ENCODE peak calls at places on chromosomes 3 and 15, in five cellular contexts. One of them, this sample, is unnamed.

GRCh38 chr15:51759557-51760070 is 8.2 kb downstream of the TMOD2 start:
- DNase-seq in uterus: peak
- DNase-seq in AML-193: peak
- DNase-seq in HEK293T: no peak
- DNase-seq in activated CD8-positive, alpha-beta memory T cell treated with anti-CD3 and anti-CD28 coated beads for 4 hours: no peak
- DNase-seq in this sample: no peak

GRCh38 chr3:12807066-12807465 is 10.6 kb downstream of the CAND2 start:
- DNase-seq in uterus: no peak
- DNase-seq in AML-193: no peak
- DNase-seq in HEK293T: no peak
- DNase-seq in activated CD8-positive, alpha-beta memory T cell treated with anti-CD3 and anti-CD28 coated beads for 4 hours: no peak
- DNase-seq in this sample: no peak

GRCh38 chr15:68515371-68516095 is 63.3 kb upstream of the CORO2B start:
- DNase-seq in AML-193: no peak
- DNase-seq in uterus: no peak
- DNase-seq in HEK293T: no peak
- DNase-seq in activated CD8-positive, alpha-beta memory T cell treated with anti-CD3 and anti-CD28 coated beads for 4 hours: no peak
- DNase-seq in this sample: no peak

GRCh38 chr3:196341142-196341541 is 3.0 kb upstream of the TM4SF19 start:
- DNase-seq in activated CD8-positive, alpha-beta memory T cell treated with anti-CD3 and anti-CD28 coated beads for 4 hours: no peak
- DNase-seq in AML-193: peak
- DNase-seq in HEK293T: no peak
- DNase-seq in uterus: no peak
- DNase-seq in this sample: no peak

GRCh38 chr3:64016941-64017620 is 6.2 kb downstream of the PSMD6 start:
- DNase-seq in activated CD8-positive, alpha-beta memory T cell treated with anti-CD3 and anti-CD28 coated beads for 4 hours: no peak
- DNase-seq in HEK293T: no peak
- DNase-seq in AML-193: no peak
- DNase-seq in uterus: no peak
- DNase-seq in this sample: no peak

GRCh38 chr3:45712434-45713110 is 23.4 kb downstream of the SACM1L start:
- DNase-seq in HEK293T: no peak
- DNase-seq in AML-193: no peak
- DNase-seq in uterus: no peak
- DNase-seq in activated CD8-positive, alpha-beta memory T cell treated with anti-CD3 and anti-CD28 coated beads for 4 hours: no peak
- DNase-seq in this sample: no peak

GRCh38 chr15:93035953-93036810 is 52.8 kb downstream of the RGMA start:
- DNase-seq in AML-193: peak
- DNase-seq in uterus: no peak
- DNase-seq in HEK293T: peak
- DNase-seq in activated CD8-positive, alpha-beta memory T cell treated with anti-CD3 and anti-CD28 coated beads for 4 hours: no peak
- DNase-seq in this sample: no peak

GRCh38 chr3:57709559-57709958 is 16.7 kb upstream of the DENND6A start:
- DNase-seq in HEK293T: no peak
- DNase-seq in uterus: no peak
- DNase-seq in activated CD8-positive, alpha-beta memory T cell treated with anti-CD3 and anti-CD28 coated beads for 4 hours: no peak
- DNase-seq in AML-193: no peak
- DNase-seq in this sample: no peak

GRCh38 chr3:123367467-123368154 is 81.3 kb downstream of the ADCY5 start:
- DNase-seq in HEK293T: no peak
- DNase-seq in uterus: no peak
- DNase-seq in AML-193: no peak
- DNase-seq in activated CD8-positive, alpha-beta memory T cell treated with anti-CD3 and anti-CD28 coated beads for 4 hours: no peak
- DNase-seq in this sample: no peak

GRCh38 chr3:8625991-8626390 is 18.6 kb downstream of the SSUH2 start:
- DNase-seq in uterus: no peak
- DNase-seq in activated CD8-positive, alpha-beta memory T cell treated with anti-CD3 and anti-CD28 coated beads for 4 hours: no peak
- DNase-seq in HEK293T: no peak
- DNase-seq in AML-193: no peak
- DNase-seq in this sample: no peak

GRCh38 chr3:194304186-194304917 is 46.8 kb downstream of the CPN2 start:
- DNase-seq in HEK293T: no peak
- DNase-seq in AML-193: no peak
- DNase-seq in activated CD8-positive, alpha-beta memory T cell treated with anti-CD3 and anti-CD28 coated beads for 4 hours: no peak
- DNase-seq in uterus: no peak
- DNase-seq in this sample: no peak

GRCh38 chr3:181622365-181622764 is 89.4 kb upstream of the SOX2 start:
- DNase-seq in AML-193: no peak
- DNase-seq in activated CD8-positive, alpha-beta memory T cell treated with anti-CD3 and anti-CD28 coated beads for 4 hours: no peak
- DNase-seq in uterus: no peak
- DNase-seq in HEK293T: no peak
- DNase-seq in this sample: no peak

GRCh38 chr3:110940074-110940473 is 131.5 kb upstream of the NECTIN3 start:
- DNase-seq in activated CD8-positive, alpha-beta memory T cell treated with anti-CD3 and anti-CD28 coated beads for 4 hours: no peak
- DNase-seq in uterus: no peak
- DNase-seq in AML-193: no peak
- DNase-seq in HEK293T: no peak
- DNase-seq in this sample: no peak

This sample was measured in GM06990.